ENCODE peak calls at places on chromosome 12, in five cellular contexts. C, D, I, N and Y are unnamed samples.

GRCh38 chr12:33586576-33586975 is 147.0 kb upstream of the SYT10 start:
- DNase-seq in C (no peak), N (no peak), I (no peak), D (no peak), Y (no peak)

GRCh38 chr12:2390133-2390532 is 337.3 kb downstream of the CACNA1C start:
- DNase-seq in C (no peak), I (no peak), D (no peak), N (no peak), Y (no peak)

GRCh38 chr12:79687711-79688270 is 3.0 kb downstream of the PAWR start:
- DNase-seq in C (no peak), I (no peak), D (no peak), N (no peak), Y (no peak)

GRCh38 chr12:111268738-111269572 is 99.9 kb downstream of the PHETA1 start:
- DNase-seq in D (peak), N (no peak), C (no peak), I (no peak), Y (peak)

GRCh38 chr12:124259168-124260066 is 35.5 kb upstream of the RFLNA start:
- DNase-seq in I (no peak), D (no peak), N (no peak), C (no peak), Y (no peak)

GRCh38 chr12:48857278-48857994 is 5.5 kb upstream of the DDX23 start:
- DNase-seq in N (no peak), C (no peak), I (no peak), D (no peak), Y (no peak)

GRCh38 chr12:78406776-78407335 is 457.7 kb upstream of the SYT1 start:
- DNase-seq in C (no peak), N (no peak), D (no peak), I (no peak), Y (no peak)

GRCh38 chr12:5035618-5036017 is 8.1 kb upstream of the KCNA5 start:
- DNase-seq in N (no peak), C (no peak), I (no peak), D (no peak), Y (no peak)

GRCh38 chr12:13085968-13086686 is 17.3 kb downstream of the GSG1 start:
- DNase-seq in C (no peak), D (no peak), I (no peak), N (no peak), Y (no peak)

GRCh38 chr12:89427508-89428156 is 75.3 kb upstream of the DUSP6 start:
- DNase-seq in I (no peak), N (no peak), D (no peak), C (peak), Y (peak)

GRCh38 chr12:31585271-31585670 is 5.7 kb downstream of the DENND5B start:
- DNase-seq in C (no peak), D (no peak), I (no peak), N (no peak), Y (no peak)

GRCh38 chr12:2110127-2110526 is 57.3 kb downstream of the CACNA1C start:
- DNase-seq in C (no peak), I (no peak), N (no peak), D (no peak), Y (no peak)

GRCh38 chr12:5691943-5692342 is 253.1 kb downstream of the ANO2 start:
- DNase-seq in I (no peak), D (no peak), C (no peak), N (no peak), Y (no peak)

GRCh38 chr12:52093346-52093745 is 13.8 kb downstream of the SMIM41 start:
- DNase-seq in C (no peak), N (no peak), I (no peak), D (no peak), Y (no peak)

GRCh38 chr12:66602483-66603143 is 76.3 kb downstream of the GRIP1 start:
- DNase-seq in N (no peak), C (no peak), D (no peak), I (no peak), Y (no peak)

GRCh38 chr12:14960548-14961465 is 594 bp downstream of the ARHGDIB start:
- DNase-seq in D (no peak), I (peak), N (peak), C (peak), Y (peak)

GRCh38 chr12:112408621-112409020 is 784 bp downstream of the RPL6 start:
- DNase-seq in C (peak), N (no peak), I (no peak), D (no peak), Y (no peak)

GRCh38 chr12:27970981-27971489 is 1.5 kb downstream of the PTHLH start:
- DNase-seq in C (no peak), I (no peak), D (no peak), N (no peak), Y (no peak)

GRCh38 chr12:13390381-13390856 is 193.9 kb downstream of the EMP1 start:
- DNase-seq in N (peak), D (no peak), C (no peak), I (no peak), Y (no peak)

GRCh38 chr12:121005346-121005815 is 10.9 kb downstream of the C12orf43 start:
- DNase-seq in C (peak), I (no peak), N (no peak), D (peak), Y (peak)

GRCh38 chr12:109608796-109609195 is 35.2 kb downstream of the MVK start:
- DNase-seq in N (no peak), C (no peak), D (no peak), I (no peak), Y (no peak)

GRCh38 chr12:79373896-79374499 is 316.8 kb downstream of the PAWR start:
- DNase-seq in N (no peak), I (no peak), D (peak), C (no peak), Y (peak)

GRCh38 chr12:118237908-118238307 is 102.0 kb downstream of the PEBP1 start:
- DNase-seq in C (no peak), N (no peak), I (no peak), D (no peak), Y (no peak)

GRCh38 chr12:48768736-48769135 is 20.2 kb downstream of the ADCY6 start:
- DNase-seq in I (no peak), N (no peak), D (no peak), C (no peak), Y (no peak)

GRCh38 chr12:132285991-132286681 is 43.3 kb downstream of the GALNT9 start:
- DNase-seq in I (no peak), D (no peak), C (no peak), N (peak), Y (no peak)

GRCh38 chr12:45369065-45369464 is 153.2 kb downstream of the ANO6 start:
- DNase-seq in D (no peak), I (no peak), N (no peak), C (no peak), Y (no peak)

GRCh38 chr12:63124778-63125177 is 26.2 kb downstream of the AVPR1A start:
- DNase-seq in D (no peak), C (no peak), N (no peak), I (no peak), Y (no peak)

GRCh38 chr12:52274521-52274920 is at the start of gene KRT86:
- DNase-seq in D (no peak), C (no peak), N (peak), I (no peak), Y (no peak)

GRCh38 chr12:68636268-68636667 is 25.6 kb downstream of the RAP1B start:
- DNase-seq in D (no peak), C (no peak), N (no peak), I (no peak), Y (no peak)

GRCh38 chr12:94362653-94363052 is 97.0 kb downstream of the CEP83 start:
- DNase-seq in D (no peak), C (no peak), I (no peak), N (no peak), Y (no peak)

GRCh38 chr12:25423355-25423754 is 129.7 kb downstream of the LMNTD1 start:
- DNase-seq in C (no peak), I (no peak), D (no peak), N (no peak), Y (no peak)